ENCODE peak calls at places on chromosome 17, in five cellular contexts. H is tibial nerve; W is activated gamma-delta T cell treated with anti-CD3 and anti-CD28 coated beads, Interleukin-2, amount 50 U/mL, for 16 hours; O is adrenal gland; E is LoVo. Q is an unnamed sample.
A peak's percentile ranks its signal among the peaks of the same experiment; 100 is the strongest.

GRCh38 chr17:72119963-72120877 is 600 bp upstream of the SOX9 start:
- DNase-seq in W (no peak), H (no peak), E (peak; percentile 45), O (peak; percentile 39), Q (no peak)

GRCh38 chr17:50693041-50693682 is 14.6 kb downstream of the ANKRD40 start:
- DNase-seq in W (no peak), E (peak; percentile 78), H (no peak), O (peak; percentile 16), Q (no peak)

GRCh38 chr17:76381633-76382304 is 2.6 kb upstream of the SPHK1 start:
- DNase-seq in O (no peak), W (no peak), H (no peak), E (no peak), Q (no peak)

GRCh38 chr17:4206945-4207344 is 56.8 kb downstream of the ANKFY1 start:
- DNase-seq in H (no peak), O (no peak), W (no peak), E (no peak), Q (no peak)

GRCh38 chr17:67999291-67999911 is 3.1 kb upstream of the C17orf58 start:
- DNase-seq in W (no peak), H (no peak), O (no peak), E (peak; percentile 30), Q (no peak)

GRCh38 chr17:36675786-36676185 is 74.4 kb downstream of the MRM1 start:
- DNase-seq in O (no peak), E (no peak), H (no peak), W (no peak), Q (no peak)

GRCh38 chr17:38960402-38960801 is 6.8 kb downstream of the FBXO47 start:
- DNase-seq in O (no peak), E (no peak), W (no peak), H (no peak), Q (no peak)

GRCh38 chr17:53570731-53571130 is 252.0 kb upstream of the KIF2B start:
- DNase-seq in O (no peak), H (no peak), E (no peak), W (no peak), Q (no peak)

GRCh38 chr17:78537217-78537860 is 39.9 kb downstream of the DNAH17 start:
- DNase-seq in E (no peak), W (no peak), H (no peak), O (no peak), Q (no peak)

GRCh38 chr17:47915667-47916242 is 19.7 kb downstream of the SP2 start:
- DNase-seq in O (no peak), W (no peak), E (no peak), H (no peak), Q (no peak)

GRCh38 chr17:17370711-17371110 is 67.5 kb downstream of the NT5M start:
- DNase-seq in H (no peak), E (no peak), W (no peak), O (no peak), Q (no peak)

GRCh38 chr17:40074175-40074512 is 11.4 kb downstream of the THRA start:
- DNase-seq in W (no peak), E (no peak), H (no peak), O (no peak), Q (no peak)

GRCh38 chr17:80474933-80475915 is 1.2 kb downstream of the NPTX1 start:
- DNase-seq in O (no peak), H (no peak), W (no peak), E (no peak), Q (no peak)

GRCh38 chr17:2406903-2407790 is 6.3 kb upstream of the MNT start:
- DNase-seq in W (no peak), H (peak; percentile 58), E (peak; percentile 90), O (peak; percentile 95), Q (no peak)

GRCh38 chr17:77508047-77508715 is 367.4 kb downstream of the SEC14L1 start:
- DNase-seq in E (no peak), W (no peak), O (no peak), H (no peak), Q (no peak)

GRCh38 chr17:37081287-37081686 is 132.5 kb downstream of the AATF start:
- DNase-seq in E (no peak), W (no peak), H (no peak), O (no peak), Q (no peak)

GRCh38 chr17:30954046-30954805 is 16.6 kb upstream of the RNF135 start:
- DNase-seq in H (no peak), W (no peak), E (no peak), O (peak; percentile 29), Q (no peak)

GRCh38 chr17:45060824-45061605 is at the start of gene NMT1:
- DNase-seq in E (peak; percentile 99), W (peak; percentile 92), O (peak; percentile 99), H (peak; percentile 97), Q (peak; percentile 96)

GRCh38 chr17:39676198-39676819 is 8.1 kb downstream of the PNMT start:
- DNase-seq in H (no peak), W (peak; percentile 16), O (no peak), E (no peak), Q (peak; percentile 20)

GRCh38 chr17:32558328-32558955 is 71.6 kb downstream of the CDK5R1 start:
- DNase-seq in O (no peak), H (no peak), W (no peak), E (no peak), Q (no peak)

GRCh38 chr17:1100382-1100781 is 79.4 kb downstream of the ABR start:
- DNase-seq in H (no peak), E (no peak), W (no peak), O (no peak), Q (no peak)

Q was measured in NK-92 treated with Interleukin-12 subunit alpha and Interleukin-12 subunit beta, amount 100 ng/mL, for 24 hours.